ENCODE peak calls at places on chromosomes 6 and 20, in seven cellular contexts. M is IMR-90, T is Peyer's patch, I is heart right ventricle, W is heart left ventricle, A is left ventricle myocardium inferior, Y is testis. Z is an unnamed sample.
A peak's percentile ranks its signal among the peaks of the same experiment; 100 is the strongest.

GRCh38 chr20:31603822-31604566 is 1.1 kb upstream of the ID1 start:
- DNase-seq in W (peak; percentile 98), A (peak; percentile 92), I (peak; percentile 92), T (peak; percentile 85), M (peak; percentile 96), Y (peak; percentile 96), Z (peak; percentile 81)

GRCh38 chr20:49985617-49986016 is 2.8 kb downstream of the SNAI1 start:
- DNase-seq in I (no peak), Y (no peak), A (no peak), T (no peak), M (no peak), W (no peak), Z (no peak)

GRCh38 chr20:60447703-60448102 is 489.5 kb downstream of the CDH26 start:
- DNase-seq in W (no peak), Y (no peak), I (no peak), M (peak; percentile 1), T (no peak), A (no peak), Z (no peak)

GRCh38 chr6:89763550-89763949 is 56.0 kb downstream of the MDN1 start:
- DNase-seq in M (peak; percentile 68), Y (no peak), I (no peak), A (no peak), W (no peak), T (no peak), Z (no peak)

GRCh38 chr20:58043122-58043865 is 185.2 kb downstream of the ANKRD60 start:
- DNase-seq in Y (no peak), T (no peak), W (no peak), A (no peak), I (no peak), M (no peak), Z (no peak)

GRCh38 chr6:44676826-44677433 is 289.4 kb downstream of the CDC5L start:
- DNase-seq in W (no peak), I (no peak), T (no peak), Y (no peak), M (no peak), A (no peak), Z (no peak)

GRCh38 chr6:98657764-98658163 is 176.6 kb upstream of the POU3F2 start:
- DNase-seq in Y (peak; percentile 49), I (no peak), M (peak; percentile 38), W (no peak), T (no peak), A (no peak), Z (no peak)

GRCh38 chr20:49594143-49594928 is 26.4 kb upstream of the PTGIS start:
- DNase-seq in A (peak; percentile 76), M (peak; percentile 87), W (peak; percentile 64), I (peak; percentile 48), Y (peak; percentile 60), T (no peak), Z (no peak)

GRCh38 chr6:36986704-36987047 is 680 bp upstream of the MTCH1 start:
- DNase-seq in A (no peak), M (no peak), I (no peak), T (no peak), W (no peak), Y (no peak), Z (no peak)

GRCh38 chr20:38260378-38261053 is at the start of gene KIAA1755:
- DNase-seq in M (no peak), I (peak; percentile 63), W (peak; percentile 55), A (peak; percentile 64), T (no peak), Y (peak; percentile 34), Z (no peak)

GRCh38 chr6:68876792-68877493 is 241.9 kb downstream of the ADGRB3 start:
- DNase-seq in Y (no peak), M (peak; percentile 4), A (no peak), I (no peak), W (no peak), T (no peak), Z (no peak)

GRCh38 chr6:7413151-7413823 is 23.7 kb downstream of the RIOK1 start:
- DNase-seq in W (no peak), T (no peak), Y (no peak), I (no peak), M (no peak), A (no peak), Z (no peak)

GRCh38 chr6:88916615-88917198 is 46.7 kb downstream of the RNGTT start:
- DNase-seq in I (no peak), W (no peak), T (no peak), Y (no peak), M (no peak), A (no peak), Z (no peak)

GRCh38 chr6:131950767-131951575 is at the start of gene CCN2:
- DNase-seq in T (peak; percentile 38), A (peak; percentile 77), I (peak; percentile 80), M (peak; percentile 100), Y (peak; percentile 86), W (peak; percentile 84), Z (no peak)

GRCh38 chr6:108254436-108255410 is 6.1 kb downstream of the SNX3 start:
- DNase-seq in Y (no peak), A (no peak), I (no peak), T (no peak), M (no peak), W (no peak), Z (no peak)

GRCh38 chr20:63005862-63006564 is 751 bp downstream of the BHLHE23 start:
- DNase-seq in M (peak; percentile 10), I (peak; percentile 7), A (no peak), T (no peak), Y (peak; percentile 29), W (no peak), Z (no peak)

GRCh38 chr6:4965506-4966389 is 38.1 kb downstream of the RPP40 start:
- DNase-seq in I (no peak), A (no peak), T (no peak), M (no peak), W (no peak), Y (no peak), Z (no peak)

DNA sequence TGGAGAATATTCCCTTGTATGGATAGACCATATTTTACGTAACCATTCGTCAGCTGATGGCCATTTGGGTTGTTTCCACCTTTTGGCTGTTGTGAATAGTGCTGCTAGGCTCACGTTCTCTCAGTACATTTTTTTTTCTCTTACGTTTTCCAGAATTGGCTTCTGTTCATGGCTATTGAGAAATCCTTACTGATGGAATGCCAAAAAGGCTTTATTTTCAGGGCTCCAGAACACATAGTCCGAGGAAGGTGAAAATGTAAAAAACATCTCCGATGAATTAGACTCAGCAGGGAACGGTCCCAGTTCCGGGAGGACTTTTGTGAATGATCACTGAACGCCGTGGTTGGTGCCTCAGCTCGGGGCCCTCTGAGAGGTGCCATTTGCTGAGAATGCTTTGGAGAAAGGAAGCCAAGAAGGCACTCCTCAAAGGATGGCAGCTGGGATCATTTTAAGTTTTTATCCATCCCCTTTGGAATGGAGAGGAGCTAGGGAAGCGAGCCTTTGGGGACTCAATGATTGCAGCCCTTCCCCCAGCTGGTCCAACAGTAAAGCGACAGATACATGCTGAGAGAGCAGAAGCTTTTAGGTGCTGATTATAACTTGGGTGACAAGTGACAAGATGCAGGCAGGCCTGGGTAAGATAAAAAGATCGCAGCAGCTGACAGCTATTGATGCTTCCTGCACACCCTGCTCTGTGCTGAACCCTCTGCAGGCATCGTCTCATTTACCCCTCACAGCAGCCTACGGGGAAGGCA is 133.3 kb upstream of the KCNG1 start:
- DNase-seq in T (no peak), M (peak; percentile 57), A (no peak), I (no peak), W (no peak), Y (peak; percentile 69), Z (no peak)
- H3K27ac ChIP-seq in T (no peak overlapping the region), M (no peak overlapping the region), A (peak overlapping the region; percentile 36), I (no peak overlapping the region), W (no peak overlapping the region), Y (peak overlapping the region; percentile 35), Z (no peak overlapping the region)

GRCh38 chr6:168715643-168716481 is 274.9 kb downstream of the SMOC2 start:
- DNase-seq in A (no peak), T (no peak), I (no peak), W (no peak), Y (no peak), M (no peak), Z (no peak)

GRCh38 chr6:168713013-168713412 is 272.0 kb downstream of the SMOC2 start:
- DNase-seq in Y (no peak), T (no peak), I (no peak), W (no peak), M (no peak), A (no peak), Z (no peak)

GRCh38 chr6:168716581-168716980 is 275.6 kb downstream of the SMOC2 start:
- DNase-seq in M (no peak), W (no peak), T (no peak), I (no peak), A (no peak), Y (no peak), Z (no peak)

GRCh38 chr6:168713839-168714238 is 272.9 kb downstream of the SMOC2 start:
- DNase-seq in A (no peak), T (no peak), I (no peak), Y (peak; percentile 58), M (no peak), W (no peak), Z (no peak)

GRCh38 chr6:168714547-168715260 is 273.7 kb downstream of the SMOC2 start:
- DNase-seq in I (no peak), W (no peak), Y (no peak), A (no peak), M (no peak), T (no peak), Z (no peak)
- H3K9me3 ChIP-seq in I (no peaks in the 10 kb centered on the region), W (no peaks in the 10 kb centered on the region), Y (no peaks in the 10 kb centered on the region), A (no peaks in the 10 kb centered on the region), M (peaks cover 48% of the 10 kb centered on the region), T (no peaks in the 10 kb centered on the region), Z (no peaks in the 10 kb centered on the region)

DNA sequence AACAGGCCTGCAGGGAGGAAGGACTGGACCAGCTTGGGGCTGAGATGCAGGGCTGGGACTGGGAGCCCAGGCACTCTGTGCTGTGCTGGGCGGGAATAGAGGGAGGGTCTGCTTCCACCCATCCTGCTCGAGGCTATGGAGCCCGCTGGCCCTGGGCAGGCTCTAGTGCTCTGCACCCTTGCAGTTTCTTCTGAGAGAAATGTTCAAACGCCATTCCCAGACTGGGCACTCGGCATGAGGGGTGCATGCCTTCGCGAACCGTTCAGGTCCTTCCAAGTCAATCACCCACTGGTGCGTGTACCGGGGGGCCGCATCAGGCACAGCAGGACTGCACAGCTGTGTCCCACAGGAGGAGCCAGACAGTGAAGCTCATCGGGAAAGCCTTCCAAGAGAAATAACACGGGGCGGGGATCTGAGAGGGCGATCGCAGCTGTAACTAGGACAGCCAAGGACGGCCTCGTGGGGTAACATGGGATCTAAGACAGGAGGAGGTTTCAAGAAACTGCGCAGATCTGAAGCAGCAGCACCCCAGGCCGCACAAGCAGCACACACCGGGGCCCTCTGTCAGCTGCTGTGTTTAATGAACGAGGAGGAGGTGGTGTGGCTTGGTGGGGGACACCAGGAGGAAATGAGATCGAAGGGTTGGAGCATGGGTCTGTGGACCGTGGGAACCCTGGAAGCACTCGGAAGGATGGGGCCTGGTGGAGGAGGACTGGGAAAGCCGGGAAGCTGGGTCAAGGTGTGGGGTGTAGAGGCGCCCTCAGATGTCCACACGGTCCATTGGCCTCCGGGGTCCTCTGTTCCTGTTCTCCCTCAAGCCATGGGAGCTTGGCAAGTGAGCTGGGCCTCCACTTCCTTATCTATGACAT is 26.1 kb upstream of the PYGB start:
- DNase-seq in T (no peak), M (no peak), W (peak; percentile 69), A (peak; percentile 66), I (peak; percentile 48), Y (peak; percentile 87), Z (no peak)
- H3K27ac ChIP-seq in T (no peak overlapping the region), M (no peak overlapping the region), W (peak overlapping the region; percentile 82), A (peak overlapping the region; percentile 90), I (peak overlapping the region; percentile 86), Y (peak overlapping the region; percentile 84), Z (no peak overlapping the region)

DNA sequence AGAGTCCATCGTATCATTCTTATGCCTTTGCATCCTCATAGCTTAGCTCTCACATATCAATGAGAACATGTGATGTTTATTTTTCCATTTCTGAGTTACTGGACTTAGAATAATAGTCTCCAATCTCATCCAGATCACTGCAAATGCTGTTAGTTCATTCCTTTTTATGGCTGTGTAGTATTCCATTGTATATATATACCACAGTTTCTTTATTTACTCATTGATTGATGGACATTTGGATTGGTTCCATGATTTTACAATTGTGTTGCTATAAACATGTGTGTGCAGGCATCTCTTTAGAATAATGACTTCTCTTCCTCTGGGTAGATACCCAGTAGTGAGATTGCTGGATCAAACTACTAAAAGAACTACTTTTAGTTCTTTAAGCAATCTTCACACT is 21.0 kb upstream of the TFB1M start:
- DNase-seq in A (no peak), T (no peak), M (no peak), W (no peak), Y (no peak), I (no peak), Z (no peak)
- H3K9me3 ChIP-seq in A (peaks cover 51% of the 10 kb centered on the region), T (no peaks in the 10 kb centered on the region), M (peaks cover 2% of the 10 kb centered on the region), W (no peaks in the 10 kb centered on the region), Y (no peaks in the 10 kb centered on the region), I (peaks cover 28% of the 10 kb centered on the region), Z (no peaks in the 10 kb centered on the region)